ENCODE peak calls at places on chromosomes 13 and 19, in five cellular contexts. V, B, I, Q and S are unnamed samples.

GRCh38 chr13:110965038-110965754 is 50.3 kb upstream of the ANKRD10 start:
- DNase-seq in V (no peak), Q (no peak), B (no peak), I (no peak), S (no peak)

GRCh38 chr13:79538757-79539156 is 57.8 kb downstream of the NDFIP2 start:
- DNase-seq in Q (no peak), I (no peak), B (no peak), V (no peak), S (no peak)

GRCh38 chr13:26946675-26947342 is 186.2 kb upstream of the GPR12 start:
- DNase-seq in B (no peak), I (no peak), Q (no peak), V (no peak), S (no peak)

GRCh38 chr13:82717249-82717648 is 1165.0 kb downstream of the SLITRK1 start:
- DNase-seq in V (no peak), B (no peak), Q (no peak), I (no peak), S (no peak)

GRCh38 chr13:68176486-68176885 is 946.4 kb upstream of the PCDH9 start:
- DNase-seq in I (no peak), B (no peak), Q (no peak), V (no peak), S (no peak)

GRCh38 chr19:42281175-42282035 is 12.4 kb downstream of the CIC start:
- DNase-seq in V (peak; percentile 66), Q (peak; percentile 47), B (peak; percentile 83), I (no peak), S (peak; percentile 81)

GRCh38 chr19:40023969-40024368 is 27.1 kb downstream of the ZNF546 start:
- DNase-seq in Q (no peak), I (no peak), B (no peak), V (no peak), S (no peak)

GRCh38 chr13:27965343-27965739 is 3.8 kb downstream of the CDX2 start:
- DNase-seq in Q (no peak), V (no peak), B (no peak), I (no peak), S (no peak)

GRCh38 chr19:32220951-32221350 is 124.5 kb upstream of the ZNF507 start:
- DNase-seq in I (no peak), B (no peak), V (no peak), Q (no peak), S (no peak)

GRCh38 chr19:3538258-3538929 is 580 bp upstream of the TEKTIP1 start:
- DNase-seq in I (no peak), V (no peak), B (no peak), Q (no peak), S (no peak)

GRCh38 chr13:26721251-26721939 is 39.2 kb downstream of the GPR12 start:
- DNase-seq in Q (peak; percentile 28), V (no peak), B (no peak), I (no peak), S (peak; percentile 68)

GRCh38 chr19:18972301-18972831 is 31.3 kb upstream of the HOMER3 start:
- DNase-seq in B (no peak), V (no peak), I (no peak), Q (no peak), S (no peak)

GRCh38 chr13:29993716-29994488 is 143.5 kb upstream of the UBL3 start:
- DNase-seq in I (no peak), Q (no peak), V (no peak), B (no peak), S (no peak)

GRCh38 chr13:29713841-29714240 is 118.4 kb upstream of the SLC7A1 start:
- DNase-seq in B (no peak), V (no peak), Q (no peak), I (no peak), S (no peak)

GRCh38 chr19:5424192-5424973 is 30.8 kb upstream of the ZNRF4 start:
- DNase-seq in B (no peak), V (no peak), I (no peak), Q (no peak), S (no peak)

GRCh38 chr13:26605845-26606244 is 48.4 kb downstream of the WASF3 start:
- DNase-seq in V (no peak), B (no peak), I (no peak), Q (no peak), S (no peak)

GRCh38 chr13:111490611-111491010 is 170.2 kb downstream of the TEX29 start:
- DNase-seq in I (no peak), Q (no peak), B (no peak), V (no peak), S (no peak)

GRCh38 chr13:79405501-79405830 is 589 bp downstream of the RBM26 start:
- DNase-seq in I (no peak), V (no peak), Q (no peak), B (no peak), S (no peak)

GRCh38 chr13:42654212-42654611 is 80.3 kb downstream of the TNFSF11 start:
- DNase-seq in V (no peak), I (no peak), Q (no peak), B (no peak), S (no peak)

GRCh38 chr13:53200075-53200474 is 171.5 kb downstream of the OLFM4 start:
- DNase-seq in Q (no peak), V (no peak), I (no peak), B (no peak), S (no peak)

GRCh38 chr13:74000906-74001305 is 133.3 kb downstream of the KLF12 start:
- DNase-seq in I (no peak), V (no peak), Q (no peak), B (no peak), S (no peak)

GRCh38 chr13:73997964-73998363 is 136.2 kb downstream of the KLF12 start:
- DNase-seq in V (no peak), Q (no peak), B (no peak), I (no peak), S (no peak)

GRCh38 chr13:73996569-73996968 is 137.6 kb downstream of the KLF12 start:
- DNase-seq in Q (no peak), V (no peak), B (no peak), I (no peak), S (no peak)

GRCh38 chr13:73995752-73996151 is 138.5 kb downstream of the KLF12 start:
- DNase-seq in B (no peak), V (no peak), I (no peak), Q (no peak), S (no peak)

DNA sequence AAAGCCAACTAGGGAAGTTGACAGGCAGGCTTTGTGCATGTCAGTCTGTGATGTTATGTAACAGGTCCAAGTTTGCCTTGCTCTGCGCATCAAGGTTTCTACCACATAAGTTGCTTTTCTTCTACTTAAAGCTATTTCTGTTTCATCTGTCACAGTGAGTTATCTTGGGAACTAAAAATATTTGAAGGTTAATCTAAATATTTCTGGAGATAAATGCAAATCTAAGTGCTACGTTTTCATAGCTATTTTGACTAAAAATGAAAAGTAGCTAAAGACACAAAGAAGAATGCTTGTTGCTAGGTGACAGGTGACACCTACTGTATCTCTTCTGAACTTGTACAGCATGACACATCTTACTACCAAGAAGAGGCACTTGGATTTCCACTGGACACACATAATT is 135.6 kb downstream of the KLF12 start:
- DNase-seq in V (no peak), I (no peak), B (no peak), Q (no peak), S (no peak)
- H3K4me3 ChIP-seq in V (no peak overlapping the region), I (no peak overlapping the region), B (no peak overlapping the region), Q (no peak overlapping the region), S (no peak overlapping the region)

GRCh38 chr19:1216756-1217155 is 11.2 kb downstream of the STK11 start:
- DNase-seq in Q (no peak), I (no peak), V (no peak), B (no peak), S (no peak)

GRCh38 chr19:1217366-1217765 is 11.8 kb downstream of the STK11 start:
- DNase-seq in B (no peak), V (no peak), I (no peak), Q (no peak), S (no peak)

GRCh38 chr19:1214299-1214861 is 8.8 kb downstream of the STK11 start:
- DNase-seq in B (no peak), Q (no peak), I (no peak), V (no peak), S (peak; percentile 58)

GRCh38 chr19:1213391-1214286 is 8.1 kb downstream of the STK11 start:
- DNase-seq in V (no peak), B (peak; percentile 41), I (no peak), Q (peak; percentile 78), S (peak; percentile 81)

GRCh38 chr19:1214862-1215731 is 9.5 kb downstream of the STK11 start:
- DNase-seq in I (peak; percentile 80), B (no peak), Q (no peak), V (no peak), S (peak; percentile 78)
- TF ChIP-seq CTCF in I (no peak), B (no peak), Q (no peak), V (no peak), S (no peak)

DNA sequence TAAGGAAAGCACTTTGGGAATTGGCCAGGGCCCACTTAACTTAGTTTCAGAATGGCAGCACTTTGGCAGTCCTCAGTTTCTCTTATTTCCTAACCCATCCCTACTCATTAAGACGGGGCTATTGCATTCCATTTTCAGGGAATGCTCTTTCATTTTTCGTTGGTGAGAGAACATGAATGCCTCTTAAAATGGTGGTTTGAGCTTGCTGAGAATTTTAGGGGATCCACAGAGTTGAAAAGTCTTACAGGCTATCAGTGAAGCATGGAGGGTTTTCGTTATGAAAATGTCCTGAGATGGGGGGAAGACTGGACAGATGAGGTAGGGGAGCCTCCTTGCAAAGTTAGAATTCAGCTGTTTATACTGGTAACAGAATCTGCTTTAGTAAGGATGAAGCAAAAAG is 71.4 kb downstream of the LRCH1 start:
- DNase-seq in I (no peak), B (no peak), V (no peak), Q (no peak), S (no peak)
- H3K4me1 ChIP-seq in I (peaks cover 28% of the 10 kb centered on the region), B (no peaks in the 10 kb centered on the region), V (peaks cover 2% of the 10 kb centered on the region), Q (peaks cover 26% of the 10 kb centered on the region), S (peaks cover 69% of the 10 kb centered on the region)

GRCh38 chr13:40591091-40591490 is 75.3 kb downstream of the FOXO1 start:
- DNase-seq in I (no peak), B (no peak), V (no peak), Q (no peak), S (no peak)
- H3K4me3 ChIP-seq in I (no peak overlapping the region), B (no peak overlapping the region), V (no peak overlapping the region), Q (no peak overlapping the region), S (no peak overlapping the region)

GRCh38 chr19:49665301-49666119 is at the start of the genes BCL2L12 and IRF3:
- DNase-seq in Q (peak; percentile 99), I (peak; percentile 98), B (peak; percentile 95), V (peak; percentile 99), S (peak; percentile 98)

GRCh38 chr19:49663224-49663623 is 2.4 kb downstream of the IRF3 start:
- DNase-seq in Q (no peak), B (no peak), I (no peak), V (no peak), S (no peak)

GRCh38 chr19:49664171-49665070 is 1.2 kb downstream of the IRF3 start:
- DNase-seq in Q (peak; percentile 94), V (peak; percentile 90), B (peak; percentile 85), I (peak; percentile 88), S (peak; percentile 90)

GRCh38 chr19:49667473-49667872 is 1.7 kb downstream of the BCL2L12 start:
- DNase-seq in Q (no peak), B (no peak), V (no peak), I (no peak), S (no peak)

GRCh38 chr19:49666120-49666444 is 349 bp downstream of the BCL2L12 start:
- DNase-seq in V (no peak), Q (no peak), B (no peak), I (no peak), S (no peak)
- TF ChIP-seq CTCF in V (no peak), Q (peak; percentile 24), B (no peak), I (no peak), S (no peak)

GRCh38 chr13:91349992-91350911 is 2.8 kb downstream of the MIR17HG start:
- DNase-seq in V (no peak), I (no peak), B (no peak), Q (no peak), S (no peak)
- H3K4me1 ChIP-seq in V (peaks cover 2% of the 10 kb centered on the region), I (peaks cover 26% of the 10 kb centered on the region), B (no peaks in the 10 kb centered on the region), Q (no peaks in the 10 kb centered on the region), S (peaks cover 30% of the 10 kb centered on the region)